ENCODE peak calls at places on chromosome 12, in seven cellular contexts. C is ovary, U is A549, M is stomach, X is transverse colon, D is tibial nerve, K is suprapubic skin. L is an unnamed sample.

GRCh38 chr12:87816186-87816585 is 213.0 kb downstream of the C12orf50 start:
- DNase-seq in D (no peak), K (no peak), X (no peak), M (no peak), C (no peak), U (no peak), L (no peak)

GRCh38 chr12:129049917-129050316 is 196.6 kb downstream of the GLT1D1 start:
- DNase-seq in C (no peak), X (no peak), U (no peak), M (no peak), D (no peak), K (no peak), L (no peak)

GRCh38 chr12:130832561-130833209 is 6.4 kb downstream of the STX2 start:
- DNase-seq in D (no peak), X (no peak), K (peak), U (no peak), M (no peak), C (peak), L (no peak)

GRCh38 chr12:74610711-74611110 is 73.1 kb downstream of the ATXN7L3B start:
- DNase-seq in K (no peak), X (no peak), D (no peak), C (no peak), M (no peak), U (no peak), L (no peak)

GRCh38 chr12:114680498-114681148 is 3.4 kb downstream of the TBX3 start:
- DNase-seq in U (no peak), K (no peak), M (no peak), X (no peak), C (no peak), D (no peak), L (no peak)

GRCh38 chr12:66823857-66824570 is 145.1 kb upstream of the GRIP1 start:
- DNase-seq in D (no peak), K (no peak), M (no peak), X (no peak), C (no peak), U (peak), L (no peak)

GRCh38 chr12:26803552-26803951 is 29.4 kb downstream of the ITPR2 start:
- DNase-seq in X (no peak), D (no peak), K (no peak), U (no peak), M (no peak), C (no peak), L (no peak)

GRCh38 chr12:4483885-4484823 is 38.5 kb upstream of the FGF6 start:
- DNase-seq in U (no peak), K (no peak), D (no peak), X (no peak), M (no peak), C (no peak), L (no peak)

GRCh38 chr12:28998662-28999120 is 150.4 kb upstream of the FAR2 start:
- DNase-seq in K (no peak), X (no peak), U (peak), D (no peak), C (no peak), M (no peak), L (no peak)

GRCh38 chr12:121981456-121981855 is 40.2 kb upstream of the BCL7A start:
- DNase-seq in C (no peak), M (no peak), X (no peak), D (no peak), U (no peak), K (no peak), L (no peak)

GRCh38 chr12:18559242-18559641 is 178.6 kb downstream of the PLCZ1 start:
- DNase-seq in M (no peak), X (no peak), U (no peak), D (no peak), K (no peak), C (no peak), L (no peak)

GRCh38 chr12:62834406-62834805 is 100.5 kb downstream of the PPM1H start:
- DNase-seq in X (peak), M (no peak), C (peak), K (no peak), U (no peak), D (no peak), L (peak)

GRCh38 chr12:125856899-125857298 is 791.7 kb downstream of the AACS start:
- DNase-seq in U (no peak), X (no peak), D (no peak), M (no peak), K (no peak), C (no peak), L (no peak)

GRCh38 chr12:81542621-81543020 is 216.5 kb downstream of the PPFIA2 start:
- DNase-seq in D (no peak), X (no peak), K (no peak), M (no peak), C (no peak), U (no peak), L (no peak)

GRCh38 chr12:49130151-49131050 is 794 bp downstream of the TUBA1B start:
- DNase-seq in D (peak), K (peak), U (peak), M (peak), X (peak), C (peak), L (peak)

GRCh38 chr12:24756479-24757024 is 192.3 kb downstream of the BCAT1 start:
- DNase-seq in X (no peak), K (no peak), D (no peak), C (no peak), U (no peak), M (no peak), L (no peak)

GRCh38 chr12:104090685-104091084 is 26.4 kb downstream of the HCFC2 start:
- DNase-seq in K (no peak), C (no peak), M (no peak), X (no peak), D (no peak), U (no peak), L (no peak)

GRCh38 chr12:75782182-75782581 is 249.4 kb downstream of the PHLDA1 start:
- DNase-seq in C (no peak), U (no peak), M (no peak), D (no peak), X (no peak), K (no peak), L (no peak)

GRCh38 chr12:75783093-75783877 is 248.3 kb downstream of the PHLDA1 start:
- DNase-seq in X (no peak), U (no peak), M (no peak), C (no peak), D (no peak), K (no peak), L (no peak)

GRCh38 chr12:75784591-75784990 is 247.0 kb downstream of the PHLDA1 start:
- DNase-seq in U (no peak), D (no peak), M (peak), K (no peak), C (no peak), X (peak), L (peak)

GRCh38 chr12:75779891-75780501 is 251.6 kb downstream of the PHLDA1 start:
- DNase-seq in C (no peak), M (no peak), X (no peak), D (no peak), K (no peak), U (no peak), L (no peak)

DNA sequence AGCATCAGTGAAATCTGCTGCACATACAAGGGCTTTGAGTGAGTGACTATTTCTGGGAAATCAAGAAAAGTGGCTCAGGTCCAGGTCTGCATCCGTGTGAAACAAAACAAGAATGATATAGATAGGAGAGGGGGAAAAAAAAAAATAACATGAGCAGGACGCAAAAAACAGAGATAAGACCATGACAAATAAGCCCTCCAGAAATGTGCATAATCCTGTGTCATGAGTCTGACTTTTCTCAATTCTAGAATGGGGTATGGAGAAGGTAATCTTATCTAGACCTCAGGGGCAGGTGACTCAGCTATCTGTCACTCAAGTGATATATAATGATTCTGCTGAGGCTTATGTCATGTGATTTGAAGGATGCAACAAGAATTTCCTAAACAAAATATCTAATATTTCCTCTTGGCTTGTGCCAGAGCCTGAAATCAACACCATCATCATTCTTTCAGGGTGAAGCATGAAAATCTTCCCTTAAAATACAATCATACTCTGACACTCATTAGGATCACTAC is 250.0 kb downstream of the PHLDA1 start:
- DNase-seq in K (no peak), C (no peak), X (no peak), D (no peak), U (peak), M (no peak), L (no peak)
- TF ChIP-seq EP300 in K (no peak), C (no peak), X (no peak), D (no peak), U (peak), M (no peak), L (no peak)

GRCh38 chr12:111756196-111756595 is 10.5 kb upstream of the ALDH2 start:
- DNase-seq in X (no peak), M (no peak), C (no peak), D (no peak), U (no peak), K (no peak), L (no peak)
- H3K27ac ChIP-seq in X (no peak), M (no peak), C (no peak), D (no peak), U (no peak), K (no peak), L (no peak)

GRCh38 chr12:45989277-45989856 is 1.0 kb downstream of the SCAF11 start:
- DNase-seq in C (no peak), X (no peak), U (peak), M (peak), D (no peak), K (no peak), L (no peak)

GRCh38 chr12:45991289-45992249 is 1.2 kb upstream of the SCAF11 start:
- DNase-seq in M (peak), K (peak), C (peak), D (peak), U (peak), X (peak), L (peak)

GRCh38 chr12:45988259-45988658 is 2.1 kb downstream of the SCAF11 start:
- DNase-seq in M (no peak), K (no peak), C (no peak), U (no peak), D (no peak), X (no peak), L (no peak)

GRCh38 chr12:45989857-45990467 is 412 bp downstream of the SCAF11 start:
- DNase-seq in X (peak), M (peak), U (no peak), K (peak), D (peak), C (peak), L (peak)

GRCh38 chr12:45990468-45991288 is at the start of gene SCAF11:
- DNase-seq in X (peak), D (peak), C (peak), K (peak), U (peak), M (peak), L (peak)
- TF ChIP-seq EP300 in X (peak), D (peak), C (no peak), K (no peak), U (peak), M (no peak), L (no peak)

GRCh38 chr12:110312581-110313360 is 31.7 kb downstream of the ATP2A2 start:
- DNase-seq in C (peak), M (no peak), D (no peak), X (no peak), U (peak), K (no peak), L (peak)
- H3K27ac ChIP-seq in C (no peak), M (peak), D (no peak), X (peak), U (peak), K (no peak), L (peak)

GRCh38 chr12:67929373-67929772 is 59.9 kb upstream of the IFNG-AS1 start:
- DNase-seq in U (no peak), X (no peak), C (no peak), M (no peak), D (no peak), K (no peak), L (no peak)
- TF ChIP-seq EP300 in U (no peak), X (no peak), C (no peak), M (no peak), D (no peak), K (no peak), L (no peak)

GRCh38 chr12:108693781-108694180 is 37.5 kb downstream of the CORO1C start:
- DNase-seq in C (no peak), K (no peak), M (no peak), X (no peak), D (no peak), U (no peak), L (no peak)
- H3K27ac ChIP-seq in C (no peak), K (no peak), M (no peak), X (peak), D (peak), U (peak), L (peak)

GRCh38 chr12:65656904-65657351 is 167.4 kb upstream of the HMGA2 start:
- DNase-seq in C (no peak), U (peak), K (no peak), D (no peak), X (no peak), M (no peak), L (no peak)
- TF ChIP-seq EP300 in C (no peak), U (peak), K (no peak), D (no peak), X (no peak), M (no peak), L (no peak)

GRCh38 chr12:89244536-89244935 is 107.8 kb downstream of the DUSP6 start:
- DNase-seq in X (no peak), M (no peak), D (no peak), U (no peak), K (no peak), C (no peak), L (no peak)
- H3K27ac ChIP-seq in X (peak), M (no peak), D (no peak), U (no peak), K (no peak), C (no peak), L (peak)

L was measured in sigmoid colon.